ENCODE peak calls at places on chromosomes 4 and X, in six cellular contexts. Y is caudate nucleus; H is Ammon's horn; S is choroid plexus epithelial cell; U is COR-L47; K is activated CD4-positive, alpha-beta T cell treated with anti-CD3 and anti-CD28 coated beads for 24 hours. J is an unnamed sample.
A peak's percentile ranks its signal among the peaks of the same experiment; 100 is the strongest.

GRCh38 chr4:42655921-42656735 is 777 bp downstream of the ATP8A1 start:
- DNase-seq in U (no peak), S (peak; percentile 7), Y (peak; percentile 8), K (peak; percentile 16), H (peak; percentile 69), J (no peak)

GRCh38 chrX:17596546-17597205 is 140.6 kb upstream of the SCML1 start:
- DNase-seq in H (no peak), K (no peak), S (no peak), Y (no peak), U (no peak), J (peak; percentile 43)

GRCh38 chrX:141405878-141406492 is 163.7 kb upstream of the SPANXC start:
- DNase-seq in S (peak; percentile 82), U (no peak), K (no peak), Y (no peak), H (no peak), J (peak; percentile 80)

GRCh38 chr4:159142254-159142653 is 39.4 kb downstream of the RAPGEF2 start:
- DNase-seq in H (peak; percentile 30), S (peak; percentile 67), K (no peak), Y (no peak), U (no peak), J (peak; percentile 41)

GRCh38 chr4:75598390-75598789 is 31.9 kb downstream of the CDKL2 start:
- DNase-seq in K (no peak), Y (no peak), H (no peak), U (no peak), S (peak; percentile 72), J (peak; percentile 76)

GRCh38 chr4:119087121-119087520 is 48.5 kb upstream of the MYOZ2 start:
- DNase-seq in K (no peak), U (no peak), H (no peak), Y (no peak), S (peak; percentile 47), J (no peak)

GRCh38 chr4:6394671-6395081 is 77.7 kb downstream of the PPP2R2C start:
- DNase-seq in Y (no peak), K (no peak), H (no peak), S (no peak), U (no peak), J (no peak)

GRCh38 chr4:115424852-115425251 is 311.4 kb upstream of the NDST4 start:
- DNase-seq in K (no peak), S (no peak), H (no peak), Y (no peak), U (no peak), J (no peak)

GRCh38 chrX:6890862-6891261 is 256.6 kb upstream of the STS start:
- DNase-seq in S (no peak), Y (no peak), H (no peak), K (no peak), U (no peak), J (no peak)

J was measured in astrocyte.